ENCODE peak calls at places on chromosome 18, in seven cellular contexts. F, Q, U, X, M, O and K are unnamed samples.

GRCh38 chr18:65754121-65754520 is 3.3 kb downstream of the CDH7 start:
- DNase-seq in F (no peak), Q (peak), U (no peak), X (no peak), M (peak), O (no peak), K (peak)

GRCh38 chr18:41532344-41533086 is 422.5 kb upstream of the PIK3C3 start:
- DNase-seq in F (no peak), Q (no peak), U (peak), X (no peak), M (no peak), O (no peak), K (peak)

GRCh38 chr18:79518683-79519128 is 123.0 kb downstream of the NFATC1 start:
- DNase-seq in F (no peak), Q (no peak), U (no peak), X (no peak), M (no peak), O (no peak), K (no peak)

GRCh38 chr18:36829362-36830140 is 624 bp downstream of the KIAA1328 start:
- DNase-seq in F (no peak), Q (peak), U (peak), X (no peak), M (peak), O (peak), K (no peak)

GRCh38 chr18:25453556-25454269 is 101.7 kb upstream of the ZNF521 start:
- DNase-seq in F (no peak), Q (peak), U (peak), X (no peak), M (no peak), O (no peak), K (no peak)

GRCh38 chr18:57915241-57915640 is 112.1 kb upstream of the ATP8B1 start:
- DNase-seq in F (no peak), Q (peak), U (no peak), X (peak), M (no peak), O (peak), K (no peak)

GRCh38 chr18:47929681-47930085 is 776 bp downstream of the SMAD2 start:
- DNase-seq in F (no peak), Q (no peak), U (peak), X (no peak), M (no peak), O (no peak), K (no peak)

GRCh38 chr18:12422936-12423335 is 15.2 kb downstream of the PRELID3A start:
- DNase-seq in F (no peak), Q (no peak), U (no peak), X (no peak), M (peak), O (peak), K (no peak)

GRCh38 chr18:26963292-26963691 is 97.8 kb upstream of the AQP4 start:
- DNase-seq in F (no peak), Q (no peak), U (no peak), X (no peak), M (no peak), O (no peak), K (peak)

GRCh38 chr18:58064406-58064998 is 20.5 kb downstream of the NEDD4L start:
- DNase-seq in F (no peak), Q (peak), U (peak), X (no peak), M (no peak), O (no peak), K (no peak)

GRCh38 chr18:22828171-22828570 is 105.0 kb upstream of the RBBP8 start:
- DNase-seq in F (no peak), Q (peak), U (peak), X (no peak), M (no peak), O (no peak), K (peak)

GRCh38 chr18:74278058-74278457 is 13.7 kb downstream of the CYB5A start:
- DNase-seq in F (no peak), Q (no peak), U (no peak), X (no peak), M (no peak), O (no peak), K (no peak)

GRCh38 chr18:48356909-48357631 is 52.1 kb downstream of the ZBTB7C start:
- DNase-seq in F (no peak), Q (no peak), U (no peak), X (no peak), M (no peak), O (no peak), K (no peak)

GRCh38 chr18:8423051-8423558 is 186.1 kb upstream of the RAB12 start:
- DNase-seq in F (no peak), Q (peak), U (peak), X (no peak), M (no peak), O (no peak), K (peak)

GRCh38 chr18:23857756-23858155 is 156.8 kb upstream of the TTC39C start:
- DNase-seq in F (no peak), Q (peak), U (peak), X (no peak), M (no peak), O (no peak), K (peak)

GRCh38 chr18:13362617-13363016 is 144.1 kb downstream of the LDLRAD4 start:
- DNase-seq in F (no peak), Q (no peak), U (no peak), X (no peak), M (no peak), O (no peak), K (no peak)

GRCh38 chr18:13276530-13277520 is 58.3 kb downstream of the LDLRAD4 start:
- DNase-seq in F (no peak), Q (peak), U (no peak), X (no peak), M (no peak), O (no peak), K (no peak)

GRCh38 chr18:45626330-45627203 is 11.3 kb downstream of the SLC14A2 start:
- DNase-seq in F (no peak), Q (peak), U (peak), X (no peak), M (peak), O (no peak), K (peak)

GRCh38 chr18:76518543-76519155 is 23.6 kb upstream of the ZNF516 start:
- DNase-seq in F (no peak), Q (peak), U (peak), X (no peak), M (no peak), O (peak), K (no peak)

GRCh38 chr18:39149211-39149806 is 1583.7 kb upstream of the CELF4 start:
- DNase-seq in F (no peak), Q (no peak), U (peak), X (no peak), M (peak), O (no peak), K (peak)

GRCh38 chr18:49335677-49336076 is 124.8 kb downstream of the DYM start:
- DNase-seq in F (no peak), Q (no peak), U (peak), X (no peak), M (no peak), O (no peak), K (no peak)

GRCh38 chr18:54612237-54612636 is 21.2 kb downstream of the DYNAP start:
- DNase-seq in F (no peak), Q (peak), U (no peak), X (no peak), M (no peak), O (no peak), K (peak)

GRCh38 chr18:12015697-12016062 is 34.4 kb downstream of the IMPA2 start:
- DNase-seq in F (peak), Q (peak), U (no peak), X (no peak), M (peak), O (no peak), K (peak)

GRCh38 chr18:74683573-74683972 is 85.9 kb downstream of the ZNF407 start:
- DNase-seq in F (no peak), Q (no peak), U (no peak), X (no peak), M (no peak), O (no peak), K (no peak)

GRCh38 chr18:51802589-51802988 is 537.4 kb upstream of the DCC start:
- DNase-seq in F (no peak), Q (no peak), U (no peak), X (peak), M (no peak), O (peak), K (no peak)

GRCh38 chr18:12409466-12409865 is 1.7 kb downstream of the PRELID3A start:
- DNase-seq in F (no peak), Q (peak), U (peak), X (no peak), M (no peak), O (no peak), K (no peak)

GRCh38 chr18:50115095-50115494 is 79.9 kb downstream of the MYO5B start:
- DNase-seq in F (no peak), Q (peak), U (no peak), X (no peak), M (no peak), O (no peak), K (peak)

GRCh38 chr18:73791081-73791480 is 356.6 kb downstream of the FBXO15 start:
- DNase-seq in F (no peak), Q (peak), U (no peak), X (no peak), M (no peak), O (no peak), K (no peak)

GRCh38 chr18:12321331-12321730 is 13.3 kb downstream of the TUBB6 start:
- DNase-seq in F (no peak), Q (no peak), U (no peak), X (no peak), M (peak), O (no peak), K (peak)

GRCh38 chr18:63963610-63964256 is 6.1 kb upstream of the SERPINB8 start:
- DNase-seq in F (peak), Q (peak), U (peak), X (no peak), M (peak), O (no peak), K (peak)

GRCh38 chr18:78563110-78563509 is 416.5 kb upstream of the SALL3 start:
- DNase-seq in F (no peak), Q (no peak), U (no peak), X (no peak), M (no peak), O (no peak), K (no peak)

GRCh38 chr18:31557446-31557845 is 34.2 kb upstream of the TTR start:
- DNase-seq in F (no peak), Q (no peak), U (no peak), X (no peak), M (no peak), O (no peak), K (no peak)